ENCODE peak calls at places on chromosomes 3 and 15, in six cellular contexts. T is PC-3, O is HCT116, Q is SK-N-SH, U is MM.1S, K is neural progenitor cell. L is an unnamed sample.
A peak's percentile ranks its signal among the peaks of the same experiment; 100 is the strongest.

GRCh38 chr3:127787071-127787490 is 35.2 kb downstream of the MGLL start:
- DNase-seq in K (no peak), Q (peak; percentile 46), U (no peak), T (no peak), O (no peak), L (peak; percentile 56)

GRCh38 chr15:70125605-70126004 is 27.9 kb upstream of the TLE3 start:
- DNase-seq in U (peak; percentile 30), O (no peak), T (no peak), Q (no peak), K (no peak), L (no peak)

GRCh38 chr3:24741506-24741905 is 246.9 kb upstream of the THRB start:
- DNase-seq in O (no peak), K (no peak), U (no peak), T (no peak), Q (no peak), L (no peak)

GRCh38 chr3:168341192-168341816 is 245.6 kb upstream of the GOLIM4 start:
- DNase-seq in Q (peak; percentile 7), T (peak; percentile 57), O (no peak), K (no peak), U (no peak), L (peak; percentile 67)

GRCh38 chr3:105705011-105705410 is 163.8 kb downstream of the CBLB start:
- DNase-seq in K (no peak), Q (no peak), U (no peak), T (no peak), O (no peak), L (no peak)

GRCh38 chr3:101384426-101384825 is 64.1 kb upstream of the IMPG2 start:
- DNase-seq in Q (no peak), T (no peak), U (no peak), K (no peak), O (no peak), L (no peak)

GRCh38 chr3:101890716-101891115 is 41.4 kb downstream of the NFKBIZ start:
- DNase-seq in K (no peak), Q (no peak), U (no peak), O (no peak), T (peak; percentile 52), L (peak; percentile 81)

GRCh38 chr3:160400631-160401150 is 1.2 kb downstream of the SMC4 start:
- DNase-seq in U (peak; percentile 52), K (peak; percentile 57), T (peak; percentile 18), Q (peak; percentile 56), O (no peak), L (peak; percentile 56)

GRCh38 chr15:67171471-67171870 is 83.0 kb downstream of the AAGAB start:
- DNase-seq in T (no peak), K (no peak), O (no peak), Q (no peak), U (no peak), L (no peak)

GRCh38 chr3:45024601-45025262 is 1.4 kb upstream of the CLEC3B start:
- DNase-seq in T (no peak), Q (no peak), O (no peak), K (no peak), U (no peak), L (no peak)

GRCh38 chr15:93048759-93049161 is 40.3 kb downstream of the RGMA start:
- DNase-seq in Q (no peak), T (peak; percentile 57), U (no peak), K (no peak), O (no peak), L (no peak)

GRCh38 chr15:73153024-73153423 is 100.8 kb downstream of the NEO1 start:
- DNase-seq in O (no peak), K (no peak), Q (no peak), T (no peak), U (no peak), L (no peak)

GRCh38 chr3:49607105-49607591 is 52.9 kb downstream of the BSN start:
- DNase-seq in K (no peak), T (peak; percentile 41), O (no peak), U (no peak), Q (no peak), L (peak; percentile 77)

GRCh38 chr3:123444023-123444422 is 4.9 kb downstream of the ADCY5 start:
- DNase-seq in K (peak; percentile 53), T (no peak), O (no peak), Q (no peak), U (no peak), L (peak; percentile 5)

GRCh38 chr3:11226042-11226370 is 46.2 kb upstream of the ATG7 start:
- DNase-seq in Q (no peak), O (no peak), U (no peak), K (no peak), T (no peak), L (no peak)

GRCh38 chr15:98677345-98678059 is 29.2 kb downstream of the IGF1R start:
- DNase-seq in U (no peak), Q (no peak), T (no peak), O (no peak), K (no peak), L (no peak)

GRCh38 chr3:13368834-13369233 is 51.3 kb downstream of the NUP210 start:
- DNase-seq in T (no peak), U (no peak), Q (no peak), O (no peak), K (no peak), L (no peak)

GRCh38 chr15:56813995-56814394 is 80.7 kb upstream of the ZNF280D start:
- DNase-seq in K (no peak), U (no peak), T (no peak), Q (no peak), O (no peak), L (peak; percentile 74)

DNA sequence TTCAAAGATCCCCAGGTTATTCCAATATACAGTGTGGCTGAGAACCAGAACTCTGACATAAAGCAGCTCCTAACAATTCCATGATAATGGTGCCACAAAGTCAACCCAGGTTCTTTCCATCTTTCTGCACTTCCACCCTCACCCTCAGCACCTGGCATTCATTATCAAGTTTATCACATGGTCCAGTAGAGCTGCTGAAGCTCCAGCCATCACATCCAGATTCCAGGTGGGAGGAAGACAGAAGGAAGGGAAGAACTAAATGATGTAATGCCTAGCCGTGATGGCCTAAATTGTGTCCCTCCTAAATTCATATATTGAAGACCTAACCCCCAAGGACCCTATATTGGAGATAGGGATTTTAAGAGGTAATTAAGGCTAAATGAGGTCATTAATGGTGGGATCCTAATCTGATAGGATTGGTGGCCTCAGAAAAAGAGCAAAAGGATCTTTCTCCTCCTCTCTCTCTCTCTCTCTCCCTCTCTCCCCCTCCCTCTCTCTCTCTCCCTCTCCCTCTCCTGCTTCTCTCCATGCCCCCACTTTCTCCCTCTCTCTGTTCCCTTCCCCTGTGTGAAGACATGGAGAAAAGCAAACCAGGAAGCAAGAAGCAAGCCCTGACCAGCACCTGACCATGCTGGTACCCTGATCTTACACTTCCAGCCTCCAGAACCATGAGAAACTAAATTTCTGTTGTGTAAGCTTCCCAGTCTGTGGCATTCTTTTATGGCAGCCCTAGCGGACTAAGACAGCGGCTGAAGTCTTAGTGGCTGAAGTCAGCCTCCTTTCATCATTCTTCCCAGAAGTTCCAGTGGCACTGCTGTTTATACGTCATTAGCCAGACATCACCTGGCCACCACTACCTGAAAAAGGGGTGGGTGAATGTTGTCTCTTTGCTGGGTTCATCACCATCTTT is 369.7 kb upstream of the PROK2 start:
- DNase-seq in Q (no peak), K (no peak), U (no peak), T (no peak), O (no peak), L (peak; percentile 62)
- H2AFZ ChIP-seq in Q (no peak overlapping the region), K (no peak overlapping the region), U (no peak overlapping the region), T (no peak overlapping the region), O (no peak overlapping the region), L (no peak overlapping the region)

GRCh38 chr15:101773496-101774100 is 29.7 kb upstream of the OR4F6 start:
- DNase-seq in Q (no peak), U (peak; percentile 31), O (peak; percentile 3), T (peak; percentile 19), K (peak; percentile 20), L (peak; percentile 3)
- TF ChIP-seq EZH2phosphoT487 in Q (no peak), U (no peak), O (no peak), T (no peak), K (no peak), L (no peak)

GRCh38 chr3:32839714-32840085 is 21.9 kb downstream of the TRIM71 start:
- DNase-seq in U (no peak), O (no peak), K (no peak), T (no peak), Q (no peak), L (no peak)

GRCh38 chr3:32836601-32837000 is 18.8 kb downstream of the TRIM71 start:
- DNase-seq in Q (no peak), T (no peak), U (no peak), O (no peak), K (no peak), L (no peak)

GRCh38 chr3:32835943-32836342 is 18.1 kb downstream of the TRIM71 start:
- DNase-seq in T (no peak), U (no peak), K (peak; percentile 50), Q (no peak), O (no peak), L (no peak)

GRCh38 chr3:32837366-32837765 is 19.6 kb downstream of the TRIM71 start:
- DNase-seq in Q (no peak), T (no peak), U (no peak), K (no peak), O (no peak), L (no peak)

DNA sequence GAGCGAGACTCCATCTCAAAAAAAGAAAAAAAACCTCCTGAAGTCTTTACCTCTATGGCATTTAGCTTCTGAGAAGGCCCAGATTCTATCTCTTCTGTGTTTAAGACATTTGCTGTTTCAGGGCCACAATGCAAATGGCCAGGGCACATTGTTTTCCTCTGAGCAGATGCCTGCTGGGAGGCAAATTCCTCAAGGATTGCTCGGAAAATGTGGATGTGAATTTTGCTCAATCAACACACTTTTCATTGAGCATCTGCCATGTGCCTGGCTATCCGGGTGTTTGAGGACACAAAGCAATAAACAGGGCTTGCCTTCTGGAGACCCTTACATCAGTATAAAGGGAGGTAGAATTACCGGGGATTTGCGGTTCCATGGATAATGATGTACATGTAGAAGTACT is 20.0 kb downstream of the TRIM71 start:
- DNase-seq in Q (no peak), O (no peak), T (no peak), K (peak; percentile 63), U (no peak), L (no peak)
- H3K9ac ChIP-seq in Q (no peak overlapping the region), O (no peak overlapping the region), T (no peak overlapping the region), K (peak overlapping the region; percentile 32), U (no peak overlapping the region), L (no peak overlapping the region)

GRCh38 chr15:96586901-96587300 is 256.4 kb downstream of the NR2F2 start:
- DNase-seq in K (no peak), O (no peak), Q (no peak), T (no peak), U (no peak), L (no peak)

GRCh38 chr15:96583671-96584070 is 253.2 kb downstream of the NR2F2 start:
- DNase-seq in U (no peak), Q (peak; percentile 19), T (no peak), K (no peak), O (no peak), L (no peak)

GRCh38 chr15:96585634-96586386 is 255.3 kb downstream of the NR2F2 start:
- DNase-seq in Q (peak; percentile 40), T (peak; percentile 4), U (no peak), O (no peak), K (peak; percentile 46), L (peak; percentile 48)

GRCh38 chr15:96578393-96578792 is 247.9 kb downstream of the NR2F2 start:
- DNase-seq in K (no peak), O (no peak), Q (peak; percentile 58), U (no peak), T (no peak), L (no peak)

DNA sequence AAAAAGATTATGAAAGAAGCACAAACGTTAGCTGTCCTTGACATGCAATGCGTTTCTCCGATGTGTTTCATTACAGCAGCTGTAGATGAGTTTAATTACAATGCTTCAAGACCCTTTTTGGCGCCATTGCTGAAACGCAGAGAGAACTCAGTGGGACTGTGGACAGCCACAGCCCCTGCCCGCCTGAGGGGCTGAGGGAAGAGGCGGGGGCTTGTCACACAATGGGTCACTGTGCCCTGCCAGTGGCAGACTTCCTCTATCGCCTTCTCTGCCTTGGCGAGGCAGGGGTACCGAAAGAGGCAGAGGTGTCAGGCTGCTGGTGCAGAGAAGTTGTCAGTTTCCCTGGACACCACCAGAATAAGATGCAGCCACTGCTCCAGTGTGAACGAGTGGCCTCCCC is 252.0 kb downstream of the NR2F2 start:
- DNase-seq in Q (no peak), T (no peak), U (no peak), K (no peak), O (no peak), L (no peak)
- H2AFZ ChIP-seq in Q (no peak overlapping the region), T (no peak overlapping the region), U (no peak overlapping the region), K (no peak overlapping the region), O (no peak overlapping the region), L (no peak overlapping the region)